ENCODE peak calls at places on chromosomes 16 and 17, in seven cellular contexts. F is GM23248, D is MM.1S, Z is GM23338, A is neural progenitor cell, V is HCT116, C is hepatocyte. M is an unnamed sample.

GRCh38 chr16:46746821-46747776 is 1.0 kb downstream of the MYLK3 start:
- DNase-seq in Z (peak), V (no peak), F (no peak), C (no peak), A (no peak), D (no peak), M (no peak)

GRCh38 chr16:47565454-47565853 is 104.3 kb downstream of the PHKB start:
- DNase-seq in C (no peak), F (peak), D (no peak), Z (no peak), A (no peak), V (no peak), M (peak)

GRCh38 chr17:14741516-14741915 is 440.6 kb downstream of the HS3ST3B1 start:
- DNase-seq in F (peak), V (no peak), A (no peak), D (no peak), Z (no peak), C (no peak), M (peak)

GRCh38 chr17:61400058-61400785 is 579 bp downstream of the TBX2 start:
- DNase-seq in C (peak), Z (peak), F (peak), D (no peak), V (no peak), A (peak), M (peak)

GRCh38 chr17:44223574-44224046 is 4.1 kb upstream of the UBTF start:
- DNase-seq in Z (no peak), F (peak), C (no peak), V (no peak), D (no peak), A (no peak), M (peak)

GRCh38 chr16:75965504-75966374 is 239.4 kb upstream of the CPHXL start:
- DNase-seq in Z (no peak), A (no peak), F (no peak), D (no peak), V (no peak), C (no peak), M (peak)

GRCh38 chr17:37187262-37187661 is 188.5 kb upstream of the C17orf78 start:
- DNase-seq in C (peak), F (no peak), A (no peak), Z (no peak), V (no peak), D (no peak), M (peak)

GRCh38 chr17:75996665-75997590 is 3.7 kb upstream of the CDK3 start:
- DNase-seq in C (peak), F (peak), D (no peak), A (no peak), V (no peak), Z (no peak), M (peak)

GRCh38 chr17:68906638-68907037 is 48.6 kb downstream of the ABCA8 start:
- DNase-seq in D (peak), A (peak), C (peak), V (peak), Z (peak), F (peak), M (peak)

GRCh38 chr17:65332779-65333178 is 195.6 kb downstream of the RGS9 start:
- DNase-seq in D (no peak), F (no peak), C (no peak), A (no peak), V (no peak), Z (no peak), M (no peak)

GRCh38 chr16:60741810-60742209 is 1294.4 kb downstream of the CDH8 start:
- DNase-seq in V (no peak), Z (no peak), C (no peak), F (no peak), D (no peak), A (no peak), M (no peak)

GRCh38 chr16:30722443-30722842 is 23.5 kb downstream of the SRCAP start:
- DNase-seq in Z (peak), A (no peak), C (no peak), F (no peak), D (no peak), V (no peak), M (no peak)

DNA sequence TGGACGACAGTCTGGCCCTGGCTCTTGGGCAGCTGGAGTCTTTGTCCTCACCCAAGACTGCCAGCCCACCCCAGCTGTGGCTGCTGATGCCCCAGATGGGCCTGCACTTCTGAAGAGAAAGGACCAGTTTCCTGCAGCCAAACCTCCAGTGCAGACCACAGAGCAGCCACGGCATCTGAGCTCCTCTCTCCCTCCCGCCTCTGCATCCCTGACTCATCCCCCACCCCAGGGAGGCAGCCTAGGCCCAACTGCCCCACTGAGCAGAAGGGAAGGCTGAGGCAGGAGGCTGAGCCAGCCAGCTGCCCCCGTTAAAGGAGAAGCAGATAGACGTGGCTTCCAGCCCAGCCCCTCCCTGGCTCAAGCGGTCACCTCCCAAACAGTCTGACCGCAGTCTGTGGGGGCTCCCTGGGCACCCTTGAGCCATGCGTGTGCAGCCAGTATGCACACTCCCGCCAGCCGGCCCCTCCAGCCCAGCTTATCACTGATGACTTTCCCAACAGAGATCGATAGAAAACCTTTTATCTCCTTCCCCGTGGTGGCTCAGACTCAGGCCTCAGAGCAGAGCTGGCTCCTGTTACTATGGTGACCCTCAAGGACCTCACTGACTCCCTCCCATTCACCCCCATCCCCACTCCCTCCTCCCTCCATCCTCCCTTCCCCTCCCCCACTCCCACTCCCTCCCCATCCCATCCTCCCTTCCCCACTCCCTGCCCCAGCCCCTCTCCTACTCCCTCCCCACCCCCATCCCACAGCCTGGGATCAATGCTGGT is 12.0 kb upstream of the RAI1 start:
- DNase-seq in C (no peak), A (peak), V (no peak), D (no peak), Z (no peak), F (no peak), M (no peak)
- H2AFZ ChIP-seq in C (no peak), A (no peak), V (no peak), D (no peak), Z (no peak), F (no peak), M (no peak)

GRCh38 chr17:927611-928461 is 51.7 kb downstream of the NXN start:
- DNase-seq in D (no peak), A (peak), V (peak), C (peak), Z (no peak), F (peak), M (peak)
- TF ChIP-seq EZH2phosphoT487 in D (no peak), A (no peak), V (no peak), C (no peak), Z (no peak), F (peak), M (no peak)

GRCh38 chr17:28712037-28712704 is 483 bp upstream of the PROCA1 start:
- DNase-seq in Z (peak), F (no peak), C (peak), V (no peak), A (peak), D (no peak), M (no peak)
- TF ChIP-seq EZH2 in Z (no peak), F (no peak), C (no peak), V (no peak), A (no peak), D (no peak), M (no peak)

GRCh38 chr17:82304826-82305726 is 12.3 kb downstream of the CD7 start:
- DNase-seq in D (no peak), V (no peak), Z (no peak), F (no peak), A (no peak), C (no peak), M (no peak)
- H2AFZ ChIP-seq in D (no peak), V (no peak), Z (no peak), F (no peak), A (no peak), C (no peak), M (no peak)

GRCh38 chr17:20925091-20925490 is 117.7 kb downstream of the USP22 start:
- DNase-seq in Z (no peak), V (no peak), A (no peak), F (peak), D (no peak), C (no peak), M (peak)
- TF ChIP-seq EZH2phosphoT487 in Z (no peak), V (no peak), A (no peak), F (no peak), D (no peak), C (no peak), M (no peak)

GRCh38 chr16:827513-827912 is 27.0 kb upstream of the GNG13 start:
- DNase-seq in A (no peak), D (no peak), C (no peak), F (no peak), Z (no peak), V (no peak), M (no peak)

GRCh38 chr16:824194-824593 is 23.7 kb upstream of the GNG13 start:
- DNase-seq in Z (no peak), A (no peak), D (no peak), V (no peak), C (no peak), F (no peak), M (no peak)

GRCh38 chr16:824601-825000 is 24.1 kb upstream of the GNG13 start:
- DNase-seq in V (no peak), D (no peak), Z (no peak), A (no peak), F (no peak), C (no peak), M (no peak)

GRCh38 chr16:822909-823297 is 22.4 kb upstream of the GNG13 start:
- DNase-seq in C (no peak), V (no peak), D (no peak), Z (no peak), F (no peak), A (no peak), M (no peak)

DNA sequence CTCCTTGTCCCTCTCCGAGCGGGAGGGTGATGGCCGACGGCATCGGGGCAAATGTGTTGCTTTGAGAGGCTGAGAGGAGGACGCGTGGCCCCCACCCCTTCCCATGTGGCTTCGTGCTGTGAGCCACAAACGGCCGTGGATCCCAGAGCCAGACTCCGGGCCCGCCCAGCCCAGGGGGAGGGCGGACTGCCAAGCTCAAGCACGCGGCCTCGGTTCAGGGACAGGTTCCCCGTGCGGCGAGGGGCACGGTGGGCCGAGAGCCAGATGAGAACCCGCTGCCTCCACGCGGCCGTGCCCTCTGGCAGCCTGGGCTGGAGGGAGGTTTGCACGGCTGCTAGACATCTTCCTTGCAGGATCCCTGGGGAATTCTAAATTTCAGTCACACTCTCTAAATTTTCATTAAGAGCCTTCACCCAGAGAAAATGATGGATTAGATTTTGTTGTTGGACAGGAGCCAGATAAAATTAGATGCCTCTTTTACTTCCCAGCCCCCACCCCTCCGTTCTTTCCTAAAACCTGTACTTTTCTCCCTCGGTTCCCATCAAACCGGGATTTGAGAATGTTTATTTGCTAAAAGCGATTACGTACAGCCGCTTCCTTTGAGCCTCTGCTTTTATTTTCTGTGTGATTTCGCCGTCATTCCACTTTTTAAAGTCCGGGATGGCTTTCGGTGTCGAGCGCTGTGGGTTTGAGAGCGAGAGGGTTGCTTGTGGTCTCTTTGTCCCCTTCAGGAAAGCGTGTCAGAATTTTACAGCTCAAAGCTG is 24.9 kb upstream of the GNG13 start:
- DNase-seq in F (peak), A (no peak), D (no peak), V (no peak), Z (no peak), C (peak), M (no peak)
- TF ChIP-seq EZH2 in F (peak), A (no peak), D (no peak), V (no peak), Z (no peak), C (no peak), M (no peak)

DNA sequence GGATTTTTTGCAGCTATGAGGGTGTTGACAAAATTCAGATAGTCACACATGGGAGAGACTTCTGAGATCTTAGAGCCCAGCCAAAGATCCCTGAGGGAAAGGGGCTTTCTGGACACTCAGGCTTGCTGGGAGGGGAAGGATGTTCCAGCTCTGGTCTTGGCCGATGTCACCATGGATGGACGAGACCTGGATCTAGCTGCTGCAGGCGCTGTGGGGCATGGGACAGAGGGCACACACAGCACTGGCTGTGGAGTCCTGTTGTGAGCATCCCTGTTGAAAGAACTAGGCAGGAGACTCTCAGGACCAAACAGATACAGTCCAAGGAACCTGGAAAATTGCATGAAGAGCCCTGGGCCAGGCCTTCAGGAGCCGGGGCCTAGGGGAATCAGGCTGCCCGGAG is 80.1 kb upstream of the SDK2 start:
- DNase-seq in A (no peak), D (no peak), Z (no peak), F (no peak), C (no peak), V (no peak), M (no peak)
- H2AFZ ChIP-seq in A (no peak), D (no peak), Z (no peak), F (no peak), C (no peak), V (no peak), M (no peak)